ENCODE peak calls at places on chromosomes 11 and 22, in seven cellular contexts. P, R, C, U, T, G and K are unnamed samples.

GRCh38 chr11:122099345-122100045 is 16.5 kb downstream of the BLID start:
- DNase-seq in P (no peak), R (no peak), C (no peak), U (no peak), T (peak), G (no peak), K (no peak)

GRCh38 chr11:95831198-95831883 is 41.0 kb downstream of the CEP57 start:
- DNase-seq in P (no peak), R (peak), C (no peak), U (peak), T (no peak), G (no peak), K (peak)

GRCh38 chr11:90587896-90588295 is 365.0 kb upstream of the CHORDC1 start:
- DNase-seq in P (no peak), R (peak), C (no peak), U (no peak), T (no peak), G (no peak), K (no peak)

GRCh38 chr11:44711113-44711512 is 15.6 kb upstream of the TSPAN18 start:
- DNase-seq in P (peak), R (no peak), C (no peak), U (no peak), T (no peak), G (no peak), K (no peak)

GRCh38 chr22:49083607-49084006 is 744.1 kb downstream of the BRD1 start:
- DNase-seq in P (no peak), R (no peak), C (no peak), U (no peak), T (no peak), G (peak), K (no peak)

GRCh38 chr11:9569588-9570164 is 3.8 kb upstream of the WEE1 start:
- DNase-seq in P (no peak), R (no peak), C (no peak), U (no peak), T (peak), G (no peak), K (peak)

GRCh38 chr22:44608606-44609226 is 93.3 kb upstream of the PRR5 start:
- DNase-seq in P (no peak), R (no peak), C (no peak), U (no peak), T (no peak), G (no peak), K (no peak)

GRCh38 chr22:11042116-11042515 is 4485.9 kb upstream of the OR11H1 start:
- DNase-seq in P (no peak), R (no peak), C (no peak), U (no peak), T (no peak), G (no peak), K (no peak)

GRCh38 chr11:16086229-16086628 is 270.1 kb downstream of the SOX6 start:
- DNase-seq in P (no peak), R (no peak), C (no peak), U (no peak), T (no peak), G (peak), K (peak)

GRCh38 chr11:19907839-19908238 is 195.2 kb downstream of the NAV2 start:
- DNase-seq in P (no peak), R (no peak), C (no peak), U (no peak), T (no peak), G (no peak), K (no peak)

GRCh38 chr22:48834404-48834803 is 993.3 kb downstream of the BRD1 start:
- DNase-seq in P (no peak), R (no peak), C (no peak), U (no peak), T (no peak), G (no peak), K (no peak)

GRCh38 chr11:58527429-58527828 is 19.5 kb upstream of the OR5B21 start:
- DNase-seq in P (no peak), R (no peak), C (no peak), U (no peak), T (no peak), G (no peak), K (no peak)

GRCh38 chr11:36150986-36151385 is 138.2 kb downstream of the COMMD9 start:
- DNase-seq in P (no peak), R (no peak), C (no peak), U (no peak), T (no peak), G (no peak), K (peak)

GRCh38 chr11:64219755-64220154 is 6.2 kb downstream of the TRPT1 start:
- DNase-seq in P (no peak), R (no peak), C (no peak), U (no peak), T (no peak), G (no peak), K (no peak)

GRCh38 chr11:108967571-108967970 is 302.7 kb downstream of the DDX10 start:
- DNase-seq in P (no peak), R (no peak), C (no peak), U (no peak), T (peak), G (no peak), K (no peak)

GRCh38 chr11:101019870-101020269 is 109.7 kb downstream of the PGR start:
- DNase-seq in P (no peak), R (no peak), C (no peak), U (no peak), T (no peak), G (no peak), K (no peak)

GRCh38 chr11:33532257-33532656 is 168.4 kb downstream of the C11orf91 start:
- DNase-seq in P (no peak), R (no peak), C (no peak), U (no peak), T (no peak), G (no peak), K (no peak)

GRCh38 chr11:36672815-36673450 is 74.9 kb upstream of the RAG2 start:
- DNase-seq in P (peak), R (peak), C (no peak), U (peak), T (peak), G (no peak), K (peak)

GRCh38 chr11:1081601-1082311 is 7.1 kb downstream of the MUC2 start:
- DNase-seq in P (no peak), R (no peak), C (no peak), U (no peak), T (no peak), G (peak), K (no peak)

GRCh38 chr11:112177610-112178009 is 2.3 kb downstream of the BCO2 start:
- DNase-seq in P (no peak), R (no peak), C (no peak), U (no peak), T (peak), G (no peak), K (no peak)

GRCh38 chr22:19578180-19579004 is 54.2 kb upstream of the CLDN5 start:
- DNase-seq in P (no peak), R (no peak), C (no peak), U (no peak), T (no peak), G (no peak), K (no peak)

GRCh38 chr11:88515002-88515401 is 177.5 kb upstream of the CTSC start:
- DNase-seq in P (no peak), R (no peak), C (no peak), U (no peak), T (no peak), G (no peak), K (peak)

GRCh38 chr11:110728883-110729282 is 16.6 kb upstream of the ARHGAP20 start:
- DNase-seq in P (no peak), R (no peak), C (no peak), U (no peak), T (no peak), G (no peak), K (no peak)

GRCh38 chr11:115765803-115766239 is 261.6 kb upstream of the CADM1 start:
- DNase-seq in P (no peak), R (peak), C (no peak), U (no peak), T (no peak), G (no peak), K (no peak)

GRCh38 chr11:8593455-8593854 is 573 bp downstream of the STK33 start:
- DNase-seq in P (no peak), R (no peak), C (no peak), U (no peak), T (no peak), G (no peak), K (no peak)

GRCh38 chr11:128772814-128773213 is 78.9 kb downstream of the FLI1 start:
- DNase-seq in P (no peak), R (no peak), C (peak), U (no peak), T (peak), G (peak), K (peak)